ENCODE peak calls at places on chromosomes 6 and 20, in nine cellular contexts. F is colonic mucosa; M is effector memory CD8-positive, alpha-beta T cell; K is GDM1; T is Kasumi-1; I is right cardiac atrium; E is CD8-positive, alpha-beta T cell; H is stimulated activated CD4-positive, alpha-beta T cell treated with anti-CD3 and anti-CD28 coated beads, Interleukin-1b, Interleukin-23, amount 100 ng/mL, for 24 hours; Y is body of pancreas. Z is an unnamed sample.

GRCh38 chr6:152338335-152339125 is 298.6 kb downstream of the SYNE1 start:
- DNase-seq in I (peak; percentile 87), E (peak; percentile 63), H (peak; percentile 33), F (peak; percentile 41), K (no peak), T (peak; percentile 45), M (peak; percentile 29), Y (peak; percentile 67), Z (no peak)

GRCh38 chr6:146602526-146602925 is 3.8 kb downstream of the ADGB start:
- DNase-seq in H (no peak), K (no peak), F (no peak), E (no peak), I (no peak), M (no peak), T (no peak), Y (no peak), Z (no peak)

GRCh38 chr6:33375143-33375649 is 16.4 kb upstream of the KIFC1 start:
- DNase-seq in Y (peak; percentile 82), H (no peak), I (peak; percentile 86), T (peak; percentile 38), F (peak; percentile 68), E (no peak), K (no peak), M (no peak), Z (no peak)

GRCh38 chr6:90144928-90145520 is 151.6 kb downstream of the BACH2 start:
- DNase-seq in Y (no peak), E (no peak), F (no peak), M (no peak), K (no peak), T (no peak), H (no peak), I (no peak), Z (no peak)

GRCh38 chr6:170209354-170210025 is 81.4 kb downstream of the DLL1 start:
- DNase-seq in T (no peak), K (no peak), Y (no peak), H (no peak), F (peak; percentile 13), M (no peak), I (no peak), E (peak; percentile 7), Z (no peak)

GRCh38 chr20:51536116-51537069 is 6.1 kb downstream of the NFATC2 start:
- DNase-seq in M (no peak), Y (peak; percentile 47), I (no peak), H (no peak), K (no peak), E (no peak), F (no peak), T (no peak), Z (no peak)

GRCh38 chr20:46350201-46350985 is 42.1 kb upstream of the CDH22 start:
- DNase-seq in Y (no peak), T (no peak), E (no peak), I (peak; percentile 48), H (no peak), M (no peak), F (no peak), K (peak; percentile 54), Z (no peak)

GRCh38 chr6:126064257-126064993 is 78.1 kb downstream of the TRMT11 start:
- DNase-seq in E (no peak), M (no peak), F (no peak), T (no peak), H (no peak), Y (no peak), I (no peak), K (no peak), Z (no peak)

GRCh38 chr20:43398676-43399324 is 58.9 kb upstream of the SRSF6 start:
- DNase-seq in M (no peak), T (no peak), I (no peak), K (no peak), E (no peak), Y (no peak), F (no peak), H (no peak), Z (no peak)

GRCh38 chr6:55704421-55704820 is 125.4 kb upstream of the HMGCLL1 start:
- DNase-seq in Y (no peak), K (no peak), M (no peak), I (no peak), T (no peak), H (no peak), F (no peak), E (no peak), Z (no peak)

GRCh38 chr20:50491926-50492634 is 18.1 kb upstream of the PTPN1 start:
- DNase-seq in E (no peak), Y (peak; percentile 12), H (no peak), K (no peak), I (no peak), T (no peak), F (peak; percentile 72), M (no peak), Z (no peak)

GRCh38 chr6:123551939-123552707 is 84.6 kb downstream of the TRDN start:
- DNase-seq in T (no peak), M (no peak), F (no peak), K (no peak), I (no peak), Y (no peak), E (no peak), H (no peak), Z (no peak)

GRCh38 chr6:80698459-80698858 is 592.0 kb downstream of the BCKDHB start:
- DNase-seq in I (no peak), F (no peak), H (no peak), E (no peak), Y (no peak), K (no peak), T (no peak), M (no peak), Z (no peak)

GRCh38 chr20:19288061-19288460 is 75.6 kb downstream of the SLC24A3 start:
- DNase-seq in E (no peak), K (no peak), Y (no peak), M (no peak), I (no peak), T (no peak), F (no peak), H (no peak), Z (no peak)

GRCh38 chr20:3679749-3680700 is 1.8 kb downstream of the ADAM33 start:
- DNase-seq in Y (peak; percentile 19), K (no peak), I (peak; percentile 84), E (no peak), F (peak; percentile 41), M (no peak), T (no peak), H (no peak), Z (no peak)

GRCh38 chr20:47883186-47883585 is 97.9 kb upstream of the SULF2 start:
- DNase-seq in K (no peak), Y (no peak), M (no peak), T (no peak), F (no peak), I (no peak), H (no peak), E (no peak), Z (no peak)

GRCh38 chr20:35618372-35619131 is 2.9 kb downstream of the SPAG4 start:
- DNase-seq in F (peak; percentile 44), Y (peak; percentile 33), I (peak; percentile 67), K (no peak), E (peak; percentile 21), H (no peak), T (no peak), M (no peak), Z (no peak)

Z was measured in NK-92 treated with Interleukin-12 subunit alpha and Interleukin-12 subunit beta, amount 100 ng/mL, for 24 hours.